ENCODE peak calls at places on chromosomes 4 and X, in seven cellular contexts. O, X, M, D, J, V and S are unnamed samples.

GRCh38 chr4:77699731-77700210 is 94.2 kb downstream of the CXCL13 start:
- DNase-seq in M (peak; percentile 93), D (peak; percentile 94), X (peak; percentile 62), O (peak; percentile 55), J (peak; percentile 46), V (no peak), S (peak; percentile 93)

GRCh38 chr4:72473434-72473900 is 95.6 kb downstream of the ADAMTS3 start:
- DNase-seq in X (no peak), M (peak; percentile 54), O (no peak), D (peak; percentile 4), J (no peak), V (no peak), S (no peak)

GRCh38 chr4:6562931-6563901 is 11.8 kb upstream of the MAN2B2 start:
- DNase-seq in O (no peak), M (peak; percentile 44), J (peak; percentile 11), X (no peak), V (no peak), D (peak; percentile 7), S (no peak)

GRCh38 chrX:119729408-119730201 is 28.8 kb upstream of the SOWAHD start:
- DNase-seq in D (peak; percentile 84), J (peak; percentile 28), M (peak; percentile 60), V (peak; percentile 21), O (peak; percentile 42), X (peak; percentile 60), S (peak; percentile 64)

GRCh38 chr4:78754872-78755271 is 21.3 kb upstream of the BMP2K start:
- DNase-seq in M (no peak), X (no peak), D (no peak), V (no peak), J (no peak), O (no peak), S (no peak)

GRCh38 chr4:33013280-33013679 is 2293.1 kb downstream of the PCDH7 start:
- DNase-seq in J (no peak), V (no peak), M (no peak), D (no peak), X (no peak), O (no peak), S (no peak)

GRCh38 chrX:66756717-66757116 is 117.8 kb upstream of the EDA2R start:
- DNase-seq in M (no peak), X (no peak), O (no peak), V (no peak), D (no peak), J (no peak), S (no peak)

GRCh38 chrX:9532349-9532748 is 67.5 kb downstream of the TBL1X start:
- DNase-seq in X (no peak), D (no peak), O (no peak), M (no peak), J (no peak), V (no peak), S (peak; percentile 23)

GRCh38 chr4:186037182-186037581 is 31.8 kb upstream of the TLR3 start:
- DNase-seq in V (no peak), M (no peak), D (no peak), X (no peak), O (no peak), J (no peak), S (no peak)

GRCh38 chr4:19494958-19495357 is 756.7 kb upstream of the SLIT2 start:
- DNase-seq in D (no peak), J (no peak), X (no peak), M (no peak), O (no peak), V (no peak), S (peak; percentile 51)

GRCh38 chrX:482702-483203 is 96.0 kb upstream of the PPP2R3B start:
- DNase-seq in V (no peak), O (no peak), X (no peak), M (no peak), J (no peak), D (no peak), S (no peak)
- H3K4me2 ChIP-seq in V (no peak overlapping the region), O (no peak overlapping the region), X (no peak overlapping the region), M (no peak overlapping the region), J (no peak overlapping the region), D (no peak overlapping the region), S (no peak overlapping the region)

DNA sequence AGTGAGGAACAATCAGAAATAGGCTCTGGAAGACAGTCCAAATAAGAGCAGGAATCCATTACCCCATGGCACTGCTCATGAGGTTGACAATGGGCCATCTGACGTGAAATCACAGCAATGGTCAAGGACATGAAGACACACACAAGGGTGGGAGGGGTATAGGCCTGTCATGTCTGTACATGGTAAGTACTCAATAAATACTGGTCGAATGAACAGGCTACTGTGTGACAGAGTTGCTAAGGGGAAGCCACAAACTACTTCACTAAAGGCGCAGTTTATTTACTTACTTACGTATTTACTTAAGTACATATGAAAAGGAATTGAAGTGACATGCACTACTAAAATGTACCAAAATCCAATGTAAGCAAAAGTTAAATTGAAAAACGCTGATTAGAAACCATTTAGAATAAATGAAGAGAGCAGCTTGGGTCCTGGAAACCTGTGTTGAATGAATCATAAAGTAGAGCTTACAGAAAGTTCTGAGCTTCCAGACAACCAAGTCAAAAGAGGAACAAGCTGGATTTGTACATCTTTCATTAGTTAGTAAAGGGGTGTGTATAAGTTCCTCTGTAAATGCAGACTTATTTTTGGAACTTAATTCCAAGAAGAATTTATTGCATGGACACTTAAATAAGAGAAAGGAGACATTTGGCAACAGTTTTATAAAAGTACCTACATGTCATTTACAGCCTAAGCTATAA is 32.7 kb downstream of the ALPK1 start:
- DNase-seq in D (no peak), O (no peak), X (no peak), V (no peak), J (no peak), M (no peak), S (no peak)
- H3K18ac ChIP-seq in D (no peak overlapping the region), O (no peak overlapping the region), X (no peak overlapping the region), V (no peak overlapping the region), J (no peak overlapping the region), M (no peak overlapping the region), S (no peak overlapping the region)

GRCh38 chr4:128502818-128503527 is 215.4 kb upstream of the PGRMC2 start:
- DNase-seq in O (no peak), V (no peak), D (no peak), X (no peak), M (no peak), J (no peak), S (no peak)

DNA sequence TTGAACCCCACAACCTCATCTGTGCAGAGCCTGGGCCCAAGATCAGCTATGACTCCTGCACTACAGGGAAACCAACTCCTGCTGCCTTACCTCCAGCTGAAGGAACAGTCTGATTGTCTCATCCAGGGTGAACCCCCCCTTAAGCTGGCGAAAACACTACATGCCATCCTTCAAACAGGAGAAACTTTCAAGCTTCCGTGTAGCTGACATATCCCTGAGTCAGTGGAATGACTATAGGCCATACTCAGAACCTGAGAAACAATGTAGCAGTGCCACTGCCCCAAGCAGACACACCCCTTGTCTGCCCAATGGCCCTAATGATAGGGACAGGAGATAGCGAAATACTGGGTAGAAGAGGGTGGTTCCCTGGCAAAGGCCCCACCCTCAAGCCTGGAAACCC is 213.6 kb upstream of the PGRMC2 start:
- DNase-seq in M (no peak), X (no peak), J (no peak), V (no peak), O (no peak), D (no peak), S (no peak)
- H3K4ac ChIP-seq in M (no peak overlapping the region), X (no peak overlapping the region), J (no peak overlapping the region), V (no peak overlapping the region), O (no peak overlapping the region), D (peak overlapping the region; percentile 35), S (no peak overlapping the region)

GRCh38 chr4:53702334-53703266 is 111.3 kb upstream of the LNX1 start:
- DNase-seq in X (peak; percentile 49), M (no peak), J (no peak), D (peak; percentile 87), O (no peak), V (no peak), S (peak; percentile 77)
- H3K4me2 ChIP-seq in X (no peak overlapping the region), M (no peak overlapping the region), J (no peak overlapping the region), D (peak overlapping the region; percentile 50), O (no peak overlapping the region), V (no peak overlapping the region), S (peak overlapping the region; percentile 45)

DNA sequence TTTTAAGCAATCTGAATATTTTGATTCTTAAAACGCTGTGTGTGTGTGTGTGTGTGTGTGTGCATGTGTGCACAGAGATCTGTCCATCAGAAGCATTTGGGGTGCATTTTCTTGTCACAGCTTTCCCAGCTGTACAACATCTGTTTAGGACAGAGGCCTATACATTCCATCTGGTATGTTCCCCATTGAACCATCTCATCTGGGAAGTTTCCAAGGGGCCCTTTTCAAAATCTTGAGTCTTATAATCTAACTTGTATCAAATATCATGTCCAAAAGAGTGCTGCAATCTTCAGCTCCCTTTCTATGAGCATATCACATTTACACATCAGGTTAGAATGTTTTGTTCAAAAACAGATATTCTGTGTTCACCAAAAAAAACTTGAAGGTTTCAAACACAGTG is 16.5 kb upstream of the MID1 start:
- DNase-seq in X (no peak), V (no peak), M (no peak), J (no peak), D (no peak), O (no peak), S (no peak)
- H3K18ac ChIP-seq in X (no peak overlapping the region), V (no peak overlapping the region), M (no peak overlapping the region), J (no peak overlapping the region), D (no peak overlapping the region), O (no peak overlapping the region), S (no peak overlapping the region)

GRCh38 chr4:116752027-116752426 is 333.3 kb downstream of the TRAM1L1 start:
- DNase-seq in J (no peak), O (no peak), V (no peak), M (no peak), D (no peak), X (no peak), S (no peak)
- H3K4ac ChIP-seq in J (no peak overlapping the region), O (no peak overlapping the region), V (no peak overlapping the region), M (no peak overlapping the region), D (no peak overlapping the region), X (no peak overlapping the region), S (no peak overlapping the region)